ENCODE peak calls at places on chromosomes 7 and 10, in ten cellular contexts. F, O, I, X, Y, U, W, R, T and D are unnamed samples.

GRCh38 chr10:127919418-127920191 is 12.7 kb downstream of the PTPRE start:
- DNase-seq in F (no peak), O (peak), I (peak), X (no peak), Y (no peak), U (no peak), W (no peak), R (peak), T (no peak), D (no peak)

GRCh38 chr7:74586258-74587200 is 71.0 kb upstream of the GTF2I start:
- DNase-seq in F (no peak), O (no peak), I (peak), X (no peak), Y (no peak), U (no peak), W (no peak), R (no peak), T (no peak), D (no peak)

GRCh38 chr7:81692146-81692905 is 77.5 kb downstream of the HGF start:
- DNase-seq in F (no peak), O (no peak), I (peak), X (no peak), Y (no peak), U (no peak), W (no peak), R (no peak), T (no peak), D (no peak)

GRCh38 chr7:36284470-36284869 is 105.2 kb upstream of the ANLN start:
- DNase-seq in F (no peak), O (no peak), I (no peak), X (no peak), Y (no peak), U (no peak), W (no peak), R (no peak), T (no peak), D (no peak)

GRCh38 chr10:22609719-22610118 is 104.7 kb downstream of the PIP4K2A start:
- DNase-seq in F (no peak), O (no peak), I (no peak), X (no peak), Y (no peak), U (no peak), W (no peak), R (no peak), T (no peak), D (no peak)

GRCh38 chr7:139341058-139341775 is at the start of gene FMC1:
- DNase-seq in F (peak), O (peak), I (peak), X (peak), Y (peak), U (peak), W (peak), R (peak), T (peak), D (peak)

GRCh38 chr7:102874166-102874829 is 38.5 kb upstream of the LRRC17 start:
- DNase-seq in F (no peak), O (no peak), I (peak), X (peak), Y (no peak), U (no peak), W (peak), R (no peak), T (no peak), D (peak)

GRCh38 chr10:62666264-62666663 is 138.3 kb upstream of the ADO start:
- DNase-seq in F (no peak), O (no peak), I (no peak), X (no peak), Y (no peak), U (no peak), W (no peak), R (no peak), T (no peak), D (no peak)

GRCh38 chr10:10642741-10643280 is 374.9 kb upstream of the CELF2 start:
- DNase-seq in F (peak), O (peak), I (peak), X (no peak), Y (peak), U (no peak), W (peak), R (no peak), T (no peak), D (no peak)

GRCh38 chr7:25348066-25348595 is 119.8 kb upstream of the NPVF start:
- DNase-seq in F (no peak), O (no peak), I (no peak), X (no peak), Y (no peak), U (no peak), W (no peak), R (no peak), T (no peak), D (no peak)

GRCh38 chr10:113610636-113611601 is 52.9 kb downstream of the NRAP start:
- DNase-seq in F (no peak), O (no peak), I (peak), X (no peak), Y (peak), U (no peak), W (no peak), R (no peak), T (no peak), D (no peak)

GRCh38 chr7:137667633-137668387 is 179.0 kb downstream of the DGKI start:
- DNase-seq in F (no peak), O (no peak), I (peak), X (peak), Y (no peak), U (no peak), W (no peak), R (peak), T (no peak), D (peak)

GRCh38 chr10:86945361-86946214 is 11.8 kb downstream of the MMRN2 start:
- DNase-seq in F (peak), O (no peak), I (peak), X (no peak), Y (peak), U (peak), W (peak), R (no peak), T (peak), D (no peak)

GRCh38 chr7:115297651-115298050 is 375.8 kb downstream of the MDFIC start:
- DNase-seq in F (no peak), O (no peak), I (peak), X (peak), Y (peak), U (peak), W (peak), R (no peak), T (no peak), D (peak)

GRCh38 chr7:156155988-156156733 is 343.9 kb upstream of the SHH start:
- DNase-seq in F (no peak), O (no peak), I (no peak), X (no peak), Y (no peak), U (no peak), W (no peak), R (no peak), T (no peak), D (no peak)

GRCh38 chr7:134212576-134213546 is 85.7 kb downstream of the LRGUK start:
- DNase-seq in F (no peak), O (no peak), I (peak), X (no peak), Y (peak), U (no peak), W (no peak), R (peak), T (no peak), D (no peak)

GRCh38 chr10:102235598-102235920 is 5.8 kb downstream of the PITX3 start:
- DNase-seq in F (no peak), O (no peak), I (peak), X (peak), Y (no peak), U (no peak), W (no peak), R (no peak), T (no peak), D (no peak)

GRCh38 chr10:13462551-13462950 is 66.3 kb downstream of the BEND7 start:
- DNase-seq in F (no peak), O (no peak), I (peak), X (no peak), Y (no peak), U (no peak), W (no peak), R (no peak), T (no peak), D (no peak)

DNA sequence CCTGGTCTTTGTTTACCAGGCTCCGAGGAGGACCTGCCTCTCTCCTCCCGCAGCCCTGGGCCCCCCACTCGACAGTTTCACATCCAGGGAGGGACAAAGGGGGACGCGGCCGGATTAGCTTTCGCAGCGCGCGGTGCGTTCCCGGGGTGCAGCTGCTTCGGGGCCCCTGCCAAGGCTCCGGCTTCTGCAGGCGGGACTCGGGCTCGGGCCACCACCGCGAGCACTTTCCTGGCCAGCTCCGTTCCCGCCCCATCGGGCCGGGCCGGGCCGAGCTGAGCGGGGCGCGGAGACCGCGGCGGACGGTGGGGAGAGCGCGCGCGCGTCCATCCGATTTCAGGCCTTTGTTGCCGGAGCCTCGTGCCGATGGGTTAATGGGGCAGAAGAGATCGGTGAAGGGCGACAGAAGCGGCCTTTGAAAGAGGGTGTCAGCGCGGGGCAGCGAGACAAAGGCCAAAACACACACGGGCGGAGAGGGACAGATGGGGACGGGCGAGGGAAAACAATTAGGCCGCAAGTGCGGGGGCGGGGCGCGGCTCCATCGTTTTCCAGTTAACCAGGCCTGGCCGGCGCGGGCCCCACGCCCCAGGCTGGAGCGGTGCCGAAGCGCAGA is 8.5 kb upstream of the UNCX start:
- DNase-seq in F (no peak), O (no peak), I (no peak), X (no peak), Y (no peak), U (no peak), W (no peak), R (no peak), T (no peak), D (no peak)
- H3K4me3 ChIP-seq in F (no peak), O (no peak), I (no peak), X (no peak), Y (no peak), U (no peak), W (no peak), R (no peak), T (no peak), D (no peak)

GRCh38 chr10:43255644-43256431 is 11.0 kb downstream of the RASGEF1A start:
- DNase-seq in F (no peak), O (peak), I (peak), X (no peak), Y (no peak), U (peak), W (peak), R (no peak), T (peak), D (no peak)
- TF ChIP-seq CTCF in F (no peak), O (no peak), I (peak), X (peak), Y (no peak), U (no peak), W (peak), R (peak), T (peak), D (peak)

DNA sequence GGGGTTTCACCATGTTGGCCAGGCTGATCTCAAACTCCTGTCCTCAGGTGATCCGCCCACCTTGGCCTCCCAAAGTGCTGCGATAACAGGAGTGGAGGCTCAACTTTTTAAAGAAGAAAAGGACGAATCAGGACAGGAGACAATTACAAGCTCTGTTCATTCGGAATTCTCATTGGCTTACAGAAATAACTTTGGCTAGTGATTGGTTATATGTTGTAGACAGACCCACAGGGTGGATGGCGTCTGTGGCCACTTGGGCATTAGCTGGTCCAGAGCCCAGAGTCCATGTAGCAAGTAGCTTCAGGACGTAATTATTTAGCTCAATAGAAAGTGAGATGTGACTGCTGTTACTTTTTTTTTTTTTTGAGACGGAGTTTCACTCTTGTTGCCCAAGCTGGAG is 160.5 kb upstream of the TNRC18 start:
- DNase-seq in F (no peak), O (no peak), I (no peak), X (no peak), Y (no peak), U (no peak), W (no peak), R (no peak), T (no peak), D (no peak)
- H3K4me3 ChIP-seq in F (no peak), O (no peak), I (no peak), X (no peak), Y (no peak), U (no peak), W (no peak), R (no peak), T (no peak), D (no peak)

GRCh38 chr10:71484352-71484751 is 87.6 kb downstream of the CDH23 start:
- DNase-seq in F (no peak), O (no peak), I (no peak), X (no peak), Y (no peak), U (no peak), W (no peak), R (no peak), T (no peak), D (no peak)
- TF ChIP-seq CTCF in F (no peak), O (peak), I (no peak), X (no peak), Y (no peak), U (no peak), W (no peak), R (no peak), T (no peak), D (no peak)

DNA sequence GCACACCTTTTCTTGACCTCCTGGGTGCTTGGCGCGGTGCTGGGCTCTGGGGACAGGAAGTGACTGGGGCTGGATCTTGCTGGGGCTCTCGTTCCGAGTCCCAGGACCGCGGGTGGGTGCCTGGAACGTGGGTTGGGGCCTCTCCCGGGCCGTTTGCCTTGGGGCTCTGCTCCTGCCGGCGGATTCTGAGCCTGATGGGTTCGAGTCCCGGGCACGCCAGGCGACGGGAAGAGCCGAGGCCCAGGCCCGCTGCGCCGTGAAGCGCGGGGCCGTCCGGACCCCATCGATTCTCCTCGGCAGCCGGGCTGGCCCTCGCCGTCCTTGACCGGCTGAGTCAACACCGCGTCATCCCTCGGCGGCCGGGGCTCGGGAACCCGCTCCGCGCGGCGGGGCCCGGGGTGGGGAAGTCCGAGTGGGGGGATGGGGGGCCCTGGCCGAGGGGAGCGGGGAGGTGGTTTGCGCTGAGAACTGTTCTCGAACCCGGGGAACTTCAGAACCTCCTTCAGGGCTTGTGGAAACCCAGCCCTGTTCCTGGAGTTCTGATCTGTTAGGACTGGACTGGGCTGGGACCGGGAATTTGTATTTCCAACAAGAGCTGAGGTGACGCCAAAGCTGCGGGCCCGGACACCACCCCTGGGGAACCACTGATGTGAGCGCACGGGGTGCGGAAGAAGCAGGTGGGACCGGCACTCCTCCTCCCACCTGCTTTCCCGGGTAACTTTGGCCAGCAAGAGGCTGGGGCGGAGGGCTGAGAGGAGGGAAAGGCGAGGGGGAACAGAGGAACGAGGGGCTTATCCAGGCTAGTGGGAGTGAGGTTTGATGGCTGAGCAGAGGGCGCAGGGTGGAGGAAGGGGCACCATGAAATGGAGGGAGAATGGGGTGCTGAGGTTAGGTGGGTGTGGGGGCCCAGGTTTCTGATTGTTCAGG is 6.2 kb downstream of the HHEX start:
- DNase-seq in F (no peak), O (no peak), I (peak), X (no peak), Y (peak), U (peak), W (peak), R (no peak), T (no peak), D (no peak)
- H3K4me3 ChIP-seq in F (peak), O (no peak), I (peak), X (peak), Y (no peak), U (no peak), W (no peak), R (peak), T (no peak), D (peak)

GRCh38 chr7:55065511-55066229 is 46.9 kb downstream of the EGFR start:
- DNase-seq in F (no peak), O (no peak), I (peak), X (no peak), Y (peak), U (no peak), W (peak), R (no peak), T (no peak), D (peak)
- TF ChIP-seq CTCF in F (no peak), O (no peak), I (peak), X (peak), Y (no peak), U (no peak), W (no peak), R (no peak), T (no peak), D (peak)